ENCODE peak calls at places on chromosomes 3 and 15, in ten cellular contexts. P is stimulated activated naive B cell treated with anti-CD40 and anti-IgM and Interleukin-4, amounts not matched to agents 10 μg/mL and 1 μg/mL and 100 μg/mL, for 72 hours; Q is stimulated activated CD8-positive, alpha-beta memory T cell treated with anti-CD3 and anti-CD28 coated beads, Interleukin-15, amount 100 ng/mL, for 24 hours; G is NCI-H187 treated with DMSO at 0.1 percent for 48 hours; L is H9; W is HTR-8/SVneo; J is SK-N-MC; F is kidney; S is tibial nerve; T is HT1080. B is an unnamed sample.

GRCh38 chr15:50676799-50677483 is 9.7 kb downstream of the TRPM7 start:
- DNase-seq in P (no peak), Q (no peak), G (no peak), L (no peak), W (peak), J (no peak), F (no peak), S (no peak), T (peak), B (peak)

GRCh38 chr3:121111914-121112612 is 204.1 kb downstream of the STXBP5L start:
- DNase-seq in P (no peak), Q (no peak), G (no peak), L (peak), W (no peak), J (no peak), F (no peak), S (no peak), T (peak), B (peak)

GRCh38 chr15:38253448-38253847 is 812 bp downstream of the SPRED1 start:
- DNase-seq in P (no peak), Q (no peak), G (no peak), L (no peak), W (no peak), J (no peak), F (no peak), S (no peak), T (peak), B (no peak)

GRCh38 chr15:24956131-24956838 is 1.5 kb downstream of the SNRPN start:
- DNase-seq in P (peak), Q (peak), G (peak), L (peak), W (peak), J (no peak), F (peak), S (no peak), T (peak), B (peak)

GRCh38 chr3:22537560-22537959 is 665.6 kb upstream of the UBE2E2 start:
- DNase-seq in P (no peak), Q (no peak), G (no peak), L (no peak), W (no peak), J (no peak), F (no peak), S (no peak), T (no peak), B (no peak)

GRCh38 chr15:92316586-92317295 is 76.9 kb upstream of the ST8SIA2 start:
- DNase-seq in P (no peak), Q (no peak), G (no peak), L (no peak), W (no peak), J (no peak), F (no peak), S (no peak), T (no peak), B (peak)

GRCh38 chr3:123298903-123299302 is 97.2 kb downstream of the SEC22A start:
- DNase-seq in P (no peak), Q (no peak), G (no peak), L (no peak), W (no peak), J (peak), F (no peak), S (no peak), T (no peak), B (no peak)

GRCh38 chr3:70856414-70857162 is 544.1 kb upstream of the MDFIC2 start:
- DNase-seq in P (no peak), Q (no peak), G (no peak), L (no peak), W (peak), J (no peak), F (no peak), S (no peak), T (peak), B (no peak)

GRCh38 chr15:38547255-38547997 is 17.2 kb downstream of the RASGRP1 start:
- DNase-seq in P (no peak), Q (no peak), G (no peak), L (no peak), W (no peak), J (no peak), F (no peak), S (no peak), T (peak), B (no peak)

GRCh38 chr15:98308117-98308516 is 340.2 kb upstream of the IGF1R start:
- DNase-seq in P (no peak), Q (no peak), G (no peak), L (no peak), W (no peak), J (no peak), F (no peak), S (no peak), T (no peak), B (no peak)

GRCh38 chr15:74780983-74781672 is 752 bp upstream of the CSK start:
- DNase-seq in P (no peak), Q (no peak), G (no peak), L (no peak), W (no peak), J (peak), F (no peak), S (no peak), T (no peak), B (no peak)

GRCh38 chr3:125123906-125124305 is 68.1 kb upstream of the HEG1 start:
- DNase-seq in P (no peak), Q (no peak), G (no peak), L (no peak), W (no peak), J (no peak), F (no peak), S (no peak), T (peak), B (no peak)

GRCh38 chr3:43855674-43856299 is 165.0 kb downstream of the ABHD5 start:
- DNase-seq in P (peak), Q (no peak), G (no peak), L (peak), W (peak), J (no peak), F (no peak), S (no peak), T (peak), B (peak)

GRCh38 chr3:43285644-43286043 is 696 bp upstream of the SNRK start:
- DNase-seq in P (no peak), Q (no peak), G (no peak), L (peak), W (no peak), J (no peak), F (no peak), S (no peak), T (no peak), B (no peak)

GRCh38 chr3:122268257-122269024 is 56.6 kb upstream of the CSTA start:
- DNase-seq in P (no peak), Q (no peak), G (no peak), L (no peak), W (no peak), J (no peak), F (no peak), S (no peak), T (no peak), B (no peak)

GRCh38 chr3:44983413-44984040 is 7.5 kb downstream of the EXOSC7 start:
- DNase-seq in P (no peak), Q (no peak), G (no peak), L (no peak), W (no peak), J (no peak), F (no peak), S (no peak), T (no peak), B (no peak)

GRCh38 chr3:131549340-131549739 is 46.6 kb upstream of the MRPL3 start:
- DNase-seq in P (no peak), Q (no peak), G (no peak), L (no peak), W (no peak), J (no peak), F (no peak), S (no peak), T (peak), B (peak)

GRCh38 chr15:88832791-88833190 is 29.6 kb downstream of the ACAN start:
- DNase-seq in P (no peak), Q (no peak), G (no peak), L (no peak), W (no peak), J (no peak), F (no peak), S (no peak), T (no peak), B (no peak)

GRCh38 chr15:79003301-79003700 is 58.5 kb upstream of the CTSH start:
- DNase-seq in P (no peak), Q (no peak), G (no peak), L (no peak), W (no peak), J (no peak), F (peak), S (no peak), T (peak), B (no peak)

GRCh38 chr15:70801111-70801510 is 37.8 kb upstream of the UACA start:
- DNase-seq in P (no peak), Q (no peak), G (no peak), L (no peak), W (no peak), J (no peak), F (no peak), S (no peak), T (no peak), B (no peak)

GRCh38 chr3:196406806-196407470 is 25.3 kb downstream of the UBXN7 start:
- DNase-seq in P (no peak), Q (no peak), G (no peak), L (no peak), W (peak), J (no peak), F (no peak), S (no peak), T (no peak), B (peak)

GRCh38 chr15:74334127-74334526 is 33.3 kb downstream of the CYP11A1 start:
- DNase-seq in P (no peak), Q (no peak), G (no peak), L (no peak), W (no peak), J (no peak), F (no peak), S (no peak), T (no peak), B (no peak)

B was measured in SJCRH30.